ENCODE peak calls at places on chromosome 3, in seven cellular contexts. One of them, this sample, is unnamed.

GRCh38 chr3:5798809-5799208 is 611.3 kb downstream of the EDEM1 start:
- DNase-seq in uterus: no peak
- DNase-seq in left lung: no peak
- DNase-seq in esophagus squamous epithelium: no peak
- DNase-seq in heart left ventricle: no peak
- DNase-seq in lower lobe of right lung: no peak
- DNase-seq in osteoblast: no peak
- DNase-seq in this sample: no peak

GRCh38 chr3:149771652-149772271 is 19.5 kb upstream of the COMMD2 start:
- DNase-seq in lower lobe of right lung: peak; percentile 48
- DNase-seq in left lung: peak; percentile 43
- DNase-seq in esophagus squamous epithelium: no peak
- DNase-seq in heart left ventricle: peak; percentile 45
- DNase-seq in uterus: peak; percentile 21
- DNase-seq in osteoblast: no peak
- DNase-seq in this sample: peak; percentile 58

GRCh38 chr3:112976953-112977352 is 2.0 kb upstream of the CD200R1 start:
- DNase-seq in osteoblast: no peak
- DNase-seq in heart left ventricle: no peak
- DNase-seq in esophagus squamous epithelium: no peak
- DNase-seq in lower lobe of right lung: no peak
- DNase-seq in left lung: no peak
- DNase-seq in uterus: no peak
- DNase-seq in this sample: no peak

GRCh38 chr3:78728406-78729145 is 1039.2 kb downstream of the ROBO1 start:
- DNase-seq in left lung: peak; percentile 68
- DNase-seq in heart left ventricle: peak; percentile 82
- DNase-seq in osteoblast: no peak
- DNase-seq in lower lobe of right lung: peak; percentile 55
- DNase-seq in esophagus squamous epithelium: no peak
- DNase-seq in uterus: peak; percentile 62
- DNase-seq in this sample: peak; percentile 46

GRCh38 chr3:8875831-8876230 is 87.4 kb downstream of the RAD18 start:
- DNase-seq in left lung: no peak
- DNase-seq in osteoblast: no peak
- DNase-seq in esophagus squamous epithelium: no peak
- DNase-seq in heart left ventricle: no peak
- DNase-seq in uterus: no peak
- DNase-seq in lower lobe of right lung: no peak
- DNase-seq in this sample: no peak

GRCh38 chr3:126569390-126569975 is 10.8 kb upstream of the C3orf22 start:
- DNase-seq in left lung: no peak
- DNase-seq in esophagus squamous epithelium: no peak
- DNase-seq in lower lobe of right lung: no peak
- DNase-seq in osteoblast: no peak
- DNase-seq in heart left ventricle: no peak
- DNase-seq in uterus: no peak
- DNase-seq in this sample: no peak

GRCh38 chr3:128478576-128479506 is 12.2 kb upstream of the DNAJB8 start:
- DNase-seq in lower lobe of right lung: no peak
- DNase-seq in esophagus squamous epithelium: no peak
- DNase-seq in uterus: no peak
- DNase-seq in osteoblast: no peak
- DNase-seq in left lung: no peak
- DNase-seq in heart left ventricle: no peak
- DNase-seq in this sample: no peak

GRCh38 chr3:111726788-111727305 is 131.7 kb upstream of the ZBED2 start:
- DNase-seq in heart left ventricle: no peak
- DNase-seq in uterus: no peak
- DNase-seq in lower lobe of right lung: no peak
- DNase-seq in left lung: no peak
- DNase-seq in esophagus squamous epithelium: no peak
- DNase-seq in osteoblast: no peak
- DNase-seq in this sample: no peak

GRCh38 chr3:135460273-135460672 is 505.3 kb upstream of the PPP2R3A start:
- DNase-seq in esophagus squamous epithelium: no peak
- DNase-seq in left lung: no peak
- DNase-seq in osteoblast: no peak
- DNase-seq in lower lobe of right lung: no peak
- DNase-seq in uterus: no peak
- DNase-seq in heart left ventricle: no peak
- DNase-seq in this sample: no peak

GRCh38 chr3:190718691-190719090 is 143.8 kb downstream of the GMNC start:
- DNase-seq in left lung: no peak
- DNase-seq in esophagus squamous epithelium: no peak
- DNase-seq in osteoblast: no peak
- DNase-seq in heart left ventricle: no peak
- DNase-seq in lower lobe of right lung: no peak
- DNase-seq in uterus: no peak
- DNase-seq in this sample: no peak

GRCh38 chr3:81242871-81243270 is 518.6 kb downstream of the GBE1 start:
- DNase-seq in heart left ventricle: no peak
- DNase-seq in left lung: no peak
- DNase-seq in osteoblast: no peak
- DNase-seq in uterus: no peak
- DNase-seq in esophagus squamous epithelium: no peak
- DNase-seq in lower lobe of right lung: no peak
- DNase-seq in this sample: no peak

GRCh38 chr3:132262956-132263355 is 54.3 kb upstream of the ACP3 start:
- DNase-seq in osteoblast: no peak
- DNase-seq in heart left ventricle: no peak
- DNase-seq in esophagus squamous epithelium: no peak
- DNase-seq in left lung: no peak
- DNase-seq in uterus: no peak
- DNase-seq in lower lobe of right lung: no peak
- DNase-seq in this sample: no peak

GRCh38 chr3:132265008-132265407 is 52.2 kb upstream of the ACP3 start:
- DNase-seq in lower lobe of right lung: no peak
- DNase-seq in left lung: no peak
- DNase-seq in osteoblast: no peak
- DNase-seq in uterus: no peak
- DNase-seq in esophagus squamous epithelium: no peak
- DNase-seq in heart left ventricle: no peak
- DNase-seq in this sample: no peak

GRCh38 chr3:132267594-132267993 is 49.6 kb upstream of the ACP3 start:
- DNase-seq in heart left ventricle: no peak
- DNase-seq in osteoblast: no peak
- DNase-seq in left lung: no peak
- DNase-seq in esophagus squamous epithelium: no peak
- DNase-seq in lower lobe of right lung: no peak
- DNase-seq in uterus: no peak
- DNase-seq in this sample: peak; percentile 11

GRCh38 chr3:132262305-132262704 is 54.9 kb upstream of the ACP3 start:
- DNase-seq in left lung: no peak
- DNase-seq in lower lobe of right lung: no peak
- DNase-seq in esophagus squamous epithelium: no peak
- DNase-seq in uterus: no peak
- DNase-seq in osteoblast: no peak
- DNase-seq in heart left ventricle: no peak
- DNase-seq in this sample: no peak

DNA sequence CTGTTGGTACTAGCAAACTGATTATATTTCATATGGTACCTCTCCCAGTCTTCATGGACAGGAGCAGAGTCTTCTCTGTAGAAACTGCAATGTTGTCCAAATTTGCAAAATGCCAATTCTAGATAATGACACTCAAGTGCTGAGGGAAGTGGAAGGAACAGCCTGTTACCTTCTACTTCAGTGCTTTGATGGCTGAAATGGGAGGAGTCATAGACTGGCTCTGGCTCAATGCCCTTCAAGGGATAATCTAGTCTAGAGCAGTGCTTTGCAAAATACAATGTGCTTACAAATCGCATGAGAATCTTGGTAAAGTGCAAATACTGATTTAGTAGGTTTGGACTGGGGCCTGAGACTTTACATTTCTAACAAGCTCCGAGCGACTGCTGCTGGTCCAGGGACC is 51.7 kb upstream of the ACP3 start:
- DNase-seq in esophagus squamous epithelium: no peak
- DNase-seq in left lung: no peak
- DNase-seq in heart left ventricle: no peak
- DNase-seq in lower lobe of right lung: no peak
- DNase-seq in uterus: no peak
- DNase-seq in osteoblast: no peak
- DNase-seq in this sample: no peak
- H3K27me3 ChIP-seq in esophagus squamous epithelium: no peaks in the 10 kb centered on the region
- H3K27me3 ChIP-seq in left lung: no peaks in the 10 kb centered on the region
- H3K27me3 ChIP-seq in heart left ventricle: no peaks in the 10 kb centered on the region
- H3K27me3 ChIP-seq in lower lobe of right lung: no peaks in the 10 kb centered on the region
- H3K27me3 ChIP-seq in uterus: no peaks in the 10 kb centered on the region
- H3K27me3 ChIP-seq in osteoblast: no peaks in the 10 kb centered on the region
- H3K27me3 ChIP-seq in this sample: no peaks in the 10 kb centered on the region

GRCh38 chr3:45968149-45968548 is 24.9 kb downstream of the CXCR6 start:
- DNase-seq in esophagus squamous epithelium: no peak
- DNase-seq in uterus: no peak
- DNase-seq in left lung: no peak
- DNase-seq in osteoblast: no peak
- DNase-seq in lower lobe of right lung: no peak
- DNase-seq in heart left ventricle: no peak
- DNase-seq in this sample: no peak
- H3K36me3 ChIP-seq in esophagus squamous epithelium: peaks cover 60% of the 10 kb centered on the region
- H3K36me3 ChIP-seq in uterus: no peaks in the 10 kb centered on the region
- H3K36me3 ChIP-seq in left lung: peaks cover 3% of the 10 kb centered on the region
- H3K36me3 ChIP-seq in osteoblast: peaks cover 57% of the 10 kb centered on the region
- H3K36me3 ChIP-seq in lower lobe of right lung: peaks cover 98% of the 10 kb centered on the region
- H3K36me3 ChIP-seq in heart left ventricle: peaks cover 93% of the 10 kb centered on the region
- H3K36me3 ChIP-seq in this sample: peaks cover 51% of the 10 kb centered on the region

DNA sequence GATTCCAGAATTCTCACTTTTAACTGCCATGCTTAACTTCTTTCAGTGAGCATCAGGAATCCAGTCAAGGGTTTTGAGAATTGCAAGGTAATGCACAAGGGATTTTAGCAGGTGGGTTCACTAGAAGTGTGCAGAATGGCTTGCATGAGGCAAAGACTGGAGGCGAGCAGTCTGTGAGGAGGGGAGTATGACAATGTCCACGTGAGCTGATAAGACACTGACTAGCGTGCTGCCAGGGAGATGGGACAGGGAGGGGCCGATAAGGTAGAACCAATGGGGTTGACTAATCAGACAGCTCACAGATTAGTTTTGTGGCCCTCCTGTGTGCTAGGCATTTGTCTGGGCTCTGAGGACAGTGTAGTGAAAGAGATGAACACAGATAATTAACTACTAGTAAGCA is 102.0 kb upstream of the DAZL start:
- DNase-seq in uterus: no peak
- DNase-seq in heart left ventricle: no peak
- DNase-seq in left lung: no peak
- DNase-seq in lower lobe of right lung: no peak
- DNase-seq in esophagus squamous epithelium: no peak
- DNase-seq in osteoblast: peak; percentile 37
- DNase-seq in this sample: no peak
- TF ChIP-seq CTCF in uterus: no peak
- TF ChIP-seq CTCF in heart left ventricle: no peak
- TF ChIP-seq CTCF in left lung: no peak
- TF ChIP-seq CTCF in lower lobe of right lung: no peak
- TF ChIP-seq CTCF in esophagus squamous epithelium: no peak
- TF ChIP-seq CTCF in osteoblast: no peak
- TF ChIP-seq CTCF in this sample: no peak

DNA sequence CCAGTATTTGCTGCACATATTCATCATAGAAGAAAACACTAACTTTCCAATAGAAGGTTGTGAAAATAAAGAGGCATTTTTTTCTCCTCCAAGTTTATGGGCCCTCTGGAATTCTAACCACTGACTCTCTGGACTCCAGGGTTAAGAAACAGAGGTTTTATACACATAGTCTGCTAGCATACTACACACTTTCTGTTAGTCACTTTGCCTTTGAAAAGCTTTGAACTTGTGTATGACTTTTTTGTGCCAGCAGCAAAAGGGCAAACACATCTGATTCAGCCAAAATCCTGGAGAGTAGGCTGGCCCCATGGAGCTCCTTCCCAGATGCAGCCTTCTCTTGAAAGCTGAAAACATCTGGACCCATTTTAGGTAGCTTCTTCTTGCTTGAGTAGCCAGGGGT is 6.2 kb downstream of the ZIC4 start:
- DNase-seq in esophagus squamous epithelium: no peak
- DNase-seq in lower lobe of right lung: no peak
- DNase-seq in heart left ventricle: no peak
- DNase-seq in left lung: no peak
- DNase-seq in osteoblast: no peak
- DNase-seq in uterus: no peak
- DNase-seq in this sample: no peak
- H3K27me3 ChIP-seq in esophagus squamous epithelium: peaks cover 47% of the 10 kb centered on the region
- H3K27me3 ChIP-seq in lower lobe of right lung: peaks cover 96% of the 10 kb centered on the region
- H3K27me3 ChIP-seq in heart left ventricle: peaks cover 100% of the 10 kb centered on the region
- H3K27me3 ChIP-seq in left lung: peaks cover 91% of the 10 kb centered on the region
- H3K27me3 ChIP-seq in osteoblast: peaks cover 84% of the 10 kb centered on the region
- H3K27me3 ChIP-seq in uterus: peaks cover 18% of the 10 kb centered on the region
- H3K27me3 ChIP-seq in this sample: no peaks in the 10 kb centered on the region

DNA sequence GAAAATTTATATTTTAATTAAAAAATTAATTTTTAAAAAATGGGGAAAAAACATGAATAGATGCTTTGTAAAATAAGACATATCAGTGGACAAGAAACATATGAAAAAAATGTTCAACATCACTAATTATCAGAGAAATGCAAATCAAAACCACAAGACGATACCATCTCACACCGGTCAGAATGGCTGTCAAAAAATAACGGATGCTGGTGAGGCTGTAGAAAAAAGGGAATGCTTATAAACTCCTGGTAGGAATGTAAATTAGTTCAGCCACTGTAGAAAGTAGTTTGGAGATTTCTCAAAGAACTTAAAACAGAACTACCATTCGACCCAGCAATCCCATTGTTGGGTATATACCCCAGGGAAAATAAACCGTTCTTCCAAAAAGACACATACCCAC is 93.8 kb downstream of the XRN1 start:
- DNase-seq in osteoblast: no peak
- DNase-seq in esophagus squamous epithelium: no peak
- DNase-seq in left lung: no peak
- DNase-seq in lower lobe of right lung: no peak
- DNase-seq in heart left ventricle: no peak
- DNase-seq in uterus: no peak
- DNase-seq in this sample: no peak
- H3K36me3 ChIP-seq in osteoblast: peaks cover 64% of the 10 kb centered on the region
- H3K36me3 ChIP-seq in esophagus squamous epithelium: peaks cover 17% of the 10 kb centered on the region
- H3K36me3 ChIP-seq in left lung: no peaks in the 10 kb centered on the region
- H3K36me3 ChIP-seq in lower lobe of right lung: peaks cover 87% of the 10 kb centered on the region
- H3K36me3 ChIP-seq in heart left ventricle: peaks cover 69% of the 10 kb centered on the region
- H3K36me3 ChIP-seq in uterus: no peaks in the 10 kb centered on the region
- H3K36me3 ChIP-seq in this sample: no peaks in the 10 kb centered on the region

GRCh38 chr3:12371525-12372140 is 82.8 kb downstream of the PPARG start:
- DNase-seq in left lung: no peak
- DNase-seq in osteoblast: peak; percentile 45
- DNase-seq in heart left ventricle: no peak
- DNase-seq in esophagus squamous epithelium: no peak
- DNase-seq in lower lobe of right lung: no peak
- DNase-seq in uterus: no peak
- DNase-seq in this sample: no peak

GRCh38 chr3:12369598-12369997 is 80.7 kb downstream of the PPARG start:
- DNase-seq in heart left ventricle: no peak
- DNase-seq in lower lobe of right lung: no peak
- DNase-seq in osteoblast: no peak
- DNase-seq in esophagus squamous epithelium: no peak
- DNase-seq in uterus: no peak
- DNase-seq in left lung: no peak
- DNase-seq in this sample: no peak

GRCh38 chr3:12369029-12369428 is 80.2 kb downstream of the PPARG start:
- DNase-seq in left lung: no peak
- DNase-seq in lower lobe of right lung: no peak
- DNase-seq in esophagus squamous epithelium: no peak
- DNase-seq in uterus: no peak
- DNase-seq in osteoblast: no peak
- DNase-seq in heart left ventricle: no peak
- DNase-seq in this sample: no peak

GRCh38 chr3:12372762-12373280 is 84.0 kb downstream of the PPARG start:
- DNase-seq in lower lobe of right lung: no peak
- DNase-seq in heart left ventricle: no peak
- DNase-seq in left lung: no peak
- DNase-seq in esophagus squamous epithelium: no peak
- DNase-seq in osteoblast: no peak
- DNase-seq in uterus: no peak
- DNase-seq in this sample: no peak

GRCh38 chr3:12370758-12371157 is 81.9 kb downstream of the PPARG start:
- DNase-seq in osteoblast: no peak
- DNase-seq in heart left ventricle: no peak
- DNase-seq in left lung: no peak
- DNase-seq in esophagus squamous epithelium: no peak
- DNase-seq in lower lobe of right lung: no peak
- DNase-seq in uterus: no peak
- DNase-seq in this sample: no peak
- TF ChIP-seq CTCF in osteoblast: no peak
- TF ChIP-seq CTCF in heart left ventricle: no peak
- TF ChIP-seq CTCF in left lung: no peak
- TF ChIP-seq CTCF in esophagus squamous epithelium: no peak
- TF ChIP-seq CTCF in lower lobe of right lung: no peak
- TF ChIP-seq CTCF in uterus: no peak
- TF ChIP-seq CTCF in this sample: no peak